ENCODE peak calls at places on chromosomes 2 and 18, in ten cellular contexts. P is Calu3; E is omental fat pad; B is B cell; Q is GM13977; D is cardiac fibroblast; M is GM23338; L is endothelial cell; W is CD8-positive, alpha-beta T cell; F is upper lobe of right lung. N is an unnamed sample.

GRCh38 chr2:161250864-161251436 is 57.3 kb upstream of the PSMD14 start:
- DNase-seq in P (peak), E (no peak), B (no peak), Q (peak), D (peak), M (peak), L (peak), W (no peak), F (no peak), N (peak)

GRCh38 chr2:109560265-109560664 is 53.5 kb downstream of the SEPTIN10 start:
- DNase-seq in P (no peak), E (no peak), B (no peak), Q (no peak), D (peak), M (no peak), L (no peak), W (no peak), F (no peak), N (no peak)

GRCh38 chr2:121293450-121294325 is 8.7 kb upstream of the TFCP2L1 start:
- DNase-seq in P (peak), E (no peak), B (no peak), Q (no peak), D (no peak), M (no peak), L (no peak), W (no peak), F (peak), N (no peak)

GRCh38 chr18:79489048-79489899 is 93.5 kb downstream of the NFATC1 start:
- DNase-seq in P (no peak), E (no peak), B (no peak), Q (no peak), D (no peak), M (no peak), L (no peak), W (no peak), F (peak), N (no peak)

GRCh38 chr2:41880561-41881243 is 167.1 kb upstream of the PKDCC start:
- DNase-seq in P (no peak), E (no peak), B (no peak), Q (no peak), D (peak), M (no peak), L (no peak), W (no peak), F (no peak), N (no peak)

GRCh38 chr2:150639917-150640538 is 152.6 kb upstream of the RND3 start:
- DNase-seq in P (no peak), E (no peak), B (no peak), Q (no peak), D (peak), M (no peak), L (no peak), W (no peak), F (no peak), N (no peak)

GRCh38 chr2:208097801-208098200 is 26.5 kb downstream of the CRYGD start:
- DNase-seq in P (no peak), E (no peak), B (no peak), Q (no peak), D (peak), M (no peak), L (no peak), W (no peak), F (no peak), N (no peak)

GRCh38 chr2:112848833-112849232 is 12.3 kb upstream of the IL1B start:
- DNase-seq in P (no peak), E (no peak), B (no peak), Q (no peak), D (no peak), M (no peak), L (no peak), W (no peak), F (no peak), N (no peak)

GRCh38 chr2:158695287-158695686 is 99.8 kb upstream of the DAPL1 start:
- DNase-seq in P (no peak), E (no peak), B (no peak), Q (no peak), D (no peak), M (no peak), L (no peak), W (no peak), F (no peak), N (no peak)

GRCh38 chr2:28506112-28506511 is 10.3 kb downstream of the PLB1 start:
- DNase-seq in P (no peak), E (no peak), B (no peak), Q (no peak), D (no peak), M (no peak), L (no peak), W (no peak), F (no peak), N (no peak)

GRCh38 chr2:33340265-33340664 is 136.2 kb upstream of the RASGRP3 start:
- DNase-seq in P (no peak), E (peak), B (no peak), Q (no peak), D (peak), M (no peak), L (no peak), W (no peak), F (peak), N (no peak)

DNA sequence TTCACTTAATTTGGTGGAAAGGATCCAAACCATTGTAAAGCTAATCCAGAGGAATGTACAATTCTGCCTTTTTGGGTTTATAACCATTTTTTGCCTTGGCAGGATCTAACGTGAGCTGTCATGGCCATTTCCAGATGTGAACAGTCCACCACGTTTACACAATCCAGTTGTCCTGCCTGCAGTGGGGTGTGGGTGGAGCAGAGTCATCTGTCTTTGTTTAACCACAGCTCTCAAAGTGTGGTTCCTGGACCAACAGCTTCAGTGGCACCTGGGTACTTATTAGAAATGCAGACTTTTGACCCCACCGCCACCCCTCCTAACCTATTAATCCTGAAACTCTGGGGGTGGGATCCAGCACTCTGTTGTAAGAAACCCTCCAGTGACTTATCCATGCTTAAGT is 35.9 kb downstream of the FHOD3 start:
- DNase-seq in P (no peak), E (no peak), B (no peak), Q (no peak), D (peak), M (no peak), L (no peak), W (no peak), F (no peak), N (no peak)
- TF ChIP-seq CTCF in P (no peak), E (no peak), B (no peak), Q (no peak), D (no peak), M (no peak), L (no peak), W (no peak), F (no peak), N (no peak)

DNA sequence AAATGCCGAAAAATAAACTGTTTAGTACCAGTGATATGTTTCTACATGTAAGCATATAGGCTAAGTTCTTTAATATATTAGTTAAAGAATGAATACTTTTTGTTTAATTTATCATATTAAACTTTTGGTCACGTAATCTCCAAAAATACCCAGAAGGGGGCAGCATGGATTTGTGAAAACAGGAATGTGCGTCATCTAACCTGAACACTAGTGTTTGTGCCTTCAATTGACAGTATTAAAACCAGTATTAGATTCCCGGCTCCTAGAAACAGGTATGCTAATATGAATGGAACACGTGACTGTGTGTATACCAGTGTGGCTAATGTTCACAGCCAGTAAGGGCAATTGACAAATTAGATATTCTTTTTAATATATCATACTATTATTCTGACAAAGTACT is 51.8 kb downstream of the WDR7 start:
- DNase-seq in P (peak), E (no peak), B (peak), Q (peak), D (peak), M (peak), L (peak), W (peak), F (no peak), N (peak)
- TF ChIP-seq CTCF in P (peak), E (no peak), B (peak), Q (peak), D (peak), M (peak), L (peak), W (peak), F (peak), N (peak)

DNA sequence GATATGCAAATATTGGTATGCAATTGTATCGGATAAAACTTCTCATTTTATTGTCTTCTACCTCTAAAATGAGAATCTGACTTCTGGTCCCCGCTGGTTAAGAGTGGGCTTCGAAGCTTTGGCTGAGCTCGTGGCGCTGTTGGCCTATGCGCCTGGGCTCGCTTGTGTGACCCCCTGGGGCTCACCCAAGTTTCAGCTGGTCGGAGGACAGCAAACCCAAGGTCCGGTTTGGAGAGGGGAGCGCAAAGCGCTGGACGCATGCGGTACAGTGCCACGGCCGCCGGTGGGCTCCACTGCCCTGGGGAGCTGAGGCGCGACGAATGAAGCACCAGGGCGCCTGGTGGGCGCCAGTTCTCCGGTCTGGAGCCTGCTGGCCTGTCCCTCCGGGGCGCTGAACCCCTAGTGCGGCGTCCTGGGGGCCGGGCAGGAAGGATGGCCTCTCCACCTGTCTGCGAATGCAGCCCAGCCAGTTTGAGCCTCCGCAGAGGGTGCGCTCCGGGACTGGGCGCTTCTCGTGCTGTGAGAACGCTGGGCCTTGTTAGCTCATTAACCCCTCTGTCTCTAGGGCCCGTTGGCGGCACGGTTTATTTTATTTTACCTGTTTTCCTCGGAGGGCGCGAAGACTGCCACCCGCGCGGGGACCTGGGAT is 10.3 kb downstream of the MEIS1 start:
- DNase-seq in P (no peak), E (no peak), B (no peak), Q (no peak), D (no peak), M (peak), L (peak), W (no peak), F (no peak), N (no peak)
- TF ChIP-seq CTCF in P (no peak), E (no peak), B (no peak), Q (no peak), D (no peak), M (peak), L (peak), W (no peak), F (peak), N (no peak)

GRCh38 chr2:130390460-130391057 is 34.7 kb downstream of the PTPN18 start:
- DNase-seq in P (peak), E (no peak), B (no peak), Q (no peak), D (no peak), M (no peak), L (no peak), W (no peak), F (no peak), N (no peak)

GRCh38 chr2:130393318-130393910 is 37.6 kb downstream of the PTPN18 start:
- DNase-seq in P (no peak), E (no peak), B (no peak), Q (no peak), D (no peak), M (no peak), L (no peak), W (no peak), F (no peak), N (no peak)

GRCh38 chr2:130391058-130391871 is 35.4 kb downstream of the PTPN18 start:
- DNase-seq in P (peak), E (peak), B (peak), Q (peak), D (peak), M (peak), L (peak), W (peak), F (peak), N (peak)

GRCh38 chr2:130389783-130390182 is 33.9 kb downstream of the PTPN18 start:
- DNase-seq in P (no peak), E (no peak), B (no peak), Q (no peak), D (no peak), M (no peak), L (no peak), W (no peak), F (no peak), N (no peak)

GRCh38 chr2:130391872-130392670 is 36.2 kb downstream of the PTPN18 start:
- DNase-seq in P (no peak), E (no peak), B (no peak), Q (no peak), D (peak), M (no peak), L (no peak), W (no peak), F (no peak), N (no peak)
- TF ChIP-seq CTCF in P (no peak), E (no peak), B (no peak), Q (no peak), D (no peak), M (no peak), L (no peak), W (no peak), F (no peak), N (peak)